ENCODE peak calls at places on chromosomes 13 and 19, in nine cellular contexts. One of them, this sample, is unnamed.

GRCh38 chr13:77696863-77697207 is 652 bp upstream of the SLAIN1 start:
- DNase-seq in stimulated activated naive CD8-positive, alpha-beta T cell treated with anti-CD3 and anti-CD28 coated beads, Interleukin-15, Interleukin-2, amounts not matched to agents 100 U/mL and 50 U/mL, for 24 hours: no peak
- DNase-seq in nephron progenitor cell: no peak
- DNase-seq in stimulated activated CD8-positive, alpha-beta memory T cell treated with anti-CD3 and anti-CD28 coated beads, Interleukin-15, amount 100 ng/mL, for 48 hours: no peak
- DNase-seq in DMS 273 treated with DMSO at 0.1 percent for 48 hours: no peak
- DNase-seq in stimulated activated CD4-positive, alpha-beta T cell treated with anti-CD3 and anti-CD28 coated beads, Interleukin-1b, Interleukin-23, amount 100 ng/mL, for 24 hours: no peak
- DNase-seq in T-helper 2 cell: no peak
- DNase-seq in foreskin fibroblast: no peak
- DNase-seq in anterior cingulate cortex: no peak
- DNase-seq in this sample: no peak

GRCh38 chr13:40946485-40946884 is 72.6 kb downstream of the ELF1 start:
- DNase-seq in stimulated activated naive CD8-positive, alpha-beta T cell treated with anti-CD3 and anti-CD28 coated beads, Interleukin-15, Interleukin-2, amounts not matched to agents 100 U/mL and 50 U/mL, for 24 hours: no peak
- DNase-seq in nephron progenitor cell: no peak
- DNase-seq in stimulated activated CD8-positive, alpha-beta memory T cell treated with anti-CD3 and anti-CD28 coated beads, Interleukin-15, amount 100 ng/mL, for 48 hours: no peak
- DNase-seq in DMS 273 treated with DMSO at 0.1 percent for 48 hours: no peak
- DNase-seq in stimulated activated CD4-positive, alpha-beta T cell treated with anti-CD3 and anti-CD28 coated beads, Interleukin-1b, Interleukin-23, amount 100 ng/mL, for 24 hours: no peak
- DNase-seq in T-helper 2 cell: no peak
- DNase-seq in foreskin fibroblast: no peak
- DNase-seq in anterior cingulate cortex: no peak
- DNase-seq in this sample: no peak

GRCh38 chr19:49679832-49680472 is 2.9 kb downstream of the PRMT1 start:
- DNase-seq in stimulated activated naive CD8-positive, alpha-beta T cell treated with anti-CD3 and anti-CD28 coated beads, Interleukin-15, Interleukin-2, amounts not matched to agents 100 U/mL and 50 U/mL, for 24 hours: no peak
- DNase-seq in nephron progenitor cell: no peak
- DNase-seq in stimulated activated CD8-positive, alpha-beta memory T cell treated with anti-CD3 and anti-CD28 coated beads, Interleukin-15, amount 100 ng/mL, for 48 hours: no peak
- DNase-seq in DMS 273 treated with DMSO at 0.1 percent for 48 hours: no peak
- DNase-seq in stimulated activated CD4-positive, alpha-beta T cell treated with anti-CD3 and anti-CD28 coated beads, Interleukin-1b, Interleukin-23, amount 100 ng/mL, for 24 hours: no peak
- DNase-seq in T-helper 2 cell: no peak
- DNase-seq in foreskin fibroblast: no peak
- DNase-seq in anterior cingulate cortex: no peak
- DNase-seq in this sample: no peak

GRCh38 chr19:38975214-38975860 is at the start of gene FBXO17:
- DNase-seq in stimulated activated naive CD8-positive, alpha-beta T cell treated with anti-CD3 and anti-CD28 coated beads, Interleukin-15, Interleukin-2, amounts not matched to agents 100 U/mL and 50 U/mL, for 24 hours: no peak
- DNase-seq in nephron progenitor cell: peak; percentile 74
- DNase-seq in stimulated activated CD8-positive, alpha-beta memory T cell treated with anti-CD3 and anti-CD28 coated beads, Interleukin-15, amount 100 ng/mL, for 48 hours: no peak
- DNase-seq in DMS 273 treated with DMSO at 0.1 percent for 48 hours: no peak
- DNase-seq in stimulated activated CD4-positive, alpha-beta T cell treated with anti-CD3 and anti-CD28 coated beads, Interleukin-1b, Interleukin-23, amount 100 ng/mL, for 24 hours: no peak
- DNase-seq in T-helper 2 cell: no peak
- DNase-seq in foreskin fibroblast: peak; percentile 56
- DNase-seq in anterior cingulate cortex: peak; percentile 31
- DNase-seq in this sample: no peak

GRCh38 chr19:54478677-54479266 is 5.7 kb upstream of the CDC42EP5 start:
- DNase-seq in stimulated activated naive CD8-positive, alpha-beta T cell treated with anti-CD3 and anti-CD28 coated beads, Interleukin-15, Interleukin-2, amounts not matched to agents 100 U/mL and 50 U/mL, for 24 hours: no peak
- DNase-seq in nephron progenitor cell: peak; percentile 73
- DNase-seq in stimulated activated CD8-positive, alpha-beta memory T cell treated with anti-CD3 and anti-CD28 coated beads, Interleukin-15, amount 100 ng/mL, for 48 hours: no peak
- DNase-seq in DMS 273 treated with DMSO at 0.1 percent for 48 hours: no peak
- DNase-seq in stimulated activated CD4-positive, alpha-beta T cell treated with anti-CD3 and anti-CD28 coated beads, Interleukin-1b, Interleukin-23, amount 100 ng/mL, for 24 hours: no peak
- DNase-seq in T-helper 2 cell: no peak
- DNase-seq in foreskin fibroblast: no peak
- DNase-seq in anterior cingulate cortex: peak; percentile 7
- DNase-seq in this sample: no peak

GRCh38 chr13:110561335-110562033 is at the start of gene RAB20:
- DNase-seq in stimulated activated naive CD8-positive, alpha-beta T cell treated with anti-CD3 and anti-CD28 coated beads, Interleukin-15, Interleukin-2, amounts not matched to agents 100 U/mL and 50 U/mL, for 24 hours: peak; percentile 68
- DNase-seq in nephron progenitor cell: peak; percentile 86
- DNase-seq in stimulated activated CD8-positive, alpha-beta memory T cell treated with anti-CD3 and anti-CD28 coated beads, Interleukin-15, amount 100 ng/mL, for 48 hours: peak; percentile 25
- DNase-seq in DMS 273 treated with DMSO at 0.1 percent for 48 hours: no peak
- DNase-seq in stimulated activated CD4-positive, alpha-beta T cell treated with anti-CD3 and anti-CD28 coated beads, Interleukin-1b, Interleukin-23, amount 100 ng/mL, for 24 hours: peak; percentile 7
- DNase-seq in T-helper 2 cell: peak; percentile 33
- DNase-seq in foreskin fibroblast: peak; percentile 81
- DNase-seq in anterior cingulate cortex: peak; percentile 45
- DNase-seq in this sample: peak; percentile 66

GRCh38 chr13:27172495-27172842 is 858 bp upstream of the USP12 start:
- DNase-seq in stimulated activated naive CD8-positive, alpha-beta T cell treated with anti-CD3 and anti-CD28 coated beads, Interleukin-15, Interleukin-2, amounts not matched to agents 100 U/mL and 50 U/mL, for 24 hours: no peak
- DNase-seq in nephron progenitor cell: no peak
- DNase-seq in stimulated activated CD8-positive, alpha-beta memory T cell treated with anti-CD3 and anti-CD28 coated beads, Interleukin-15, amount 100 ng/mL, for 48 hours: no peak
- DNase-seq in DMS 273 treated with DMSO at 0.1 percent for 48 hours: no peak
- DNase-seq in stimulated activated CD4-positive, alpha-beta T cell treated with anti-CD3 and anti-CD28 coated beads, Interleukin-1b, Interleukin-23, amount 100 ng/mL, for 24 hours: no peak
- DNase-seq in T-helper 2 cell: peak; percentile 5
- DNase-seq in foreskin fibroblast: peak; percentile 41
- DNase-seq in anterior cingulate cortex: no peak
- DNase-seq in this sample: no peak

GRCh38 chr19:29936409-29936808 is 5.6 kb upstream of the URI1 start:
- DNase-seq in stimulated activated naive CD8-positive, alpha-beta T cell treated with anti-CD3 and anti-CD28 coated beads, Interleukin-15, Interleukin-2, amounts not matched to agents 100 U/mL and 50 U/mL, for 24 hours: no peak
- DNase-seq in nephron progenitor cell: no peak
- DNase-seq in stimulated activated CD8-positive, alpha-beta memory T cell treated with anti-CD3 and anti-CD28 coated beads, Interleukin-15, amount 100 ng/mL, for 48 hours: no peak
- DNase-seq in DMS 273 treated with DMSO at 0.1 percent for 48 hours: no peak
- DNase-seq in stimulated activated CD4-positive, alpha-beta T cell treated with anti-CD3 and anti-CD28 coated beads, Interleukin-1b, Interleukin-23, amount 100 ng/mL, for 24 hours: no peak
- DNase-seq in T-helper 2 cell: no peak
- DNase-seq in foreskin fibroblast: no peak
- DNase-seq in anterior cingulate cortex: no peak
- DNase-seq in this sample: no peak

GRCh38 chr19:3618144-3618810 is 8.3 kb downstream of the CACTIN start:
- DNase-seq in stimulated activated naive CD8-positive, alpha-beta T cell treated with anti-CD3 and anti-CD28 coated beads, Interleukin-15, Interleukin-2, amounts not matched to agents 100 U/mL and 50 U/mL, for 24 hours: peak; percentile 79
- DNase-seq in nephron progenitor cell: peak; percentile 74
- DNase-seq in stimulated activated CD8-positive, alpha-beta memory T cell treated with anti-CD3 and anti-CD28 coated beads, Interleukin-15, amount 100 ng/mL, for 48 hours: peak; percentile 21
- DNase-seq in DMS 273 treated with DMSO at 0.1 percent for 48 hours: no peak
- DNase-seq in stimulated activated CD4-positive, alpha-beta T cell treated with anti-CD3 and anti-CD28 coated beads, Interleukin-1b, Interleukin-23, amount 100 ng/mL, for 24 hours: no peak
- DNase-seq in T-helper 2 cell: no peak
- DNase-seq in foreskin fibroblast: peak; percentile 41
- DNase-seq in anterior cingulate cortex: peak; percentile 59
- DNase-seq in this sample: peak; percentile 97